ENCODE peak calls at places on chromosomes 2 and 18, in four cellular contexts. One of them, this sample, is unnamed. For H3K27me3 and H3K4me1, the result is how much of the 10 kb centered on the place peaks cover.

GRCh38 chr2:23697676-23698075 is 229.2 kb downstream of the ATAD2B start:
- DNase-seq in lung: no peak
- DNase-seq in CD8-positive, alpha-beta memory T cell: no peak
- DNase-seq in fibroblast of lung: peak
- DNase-seq in this sample: no peak

GRCh38 chr2:2845267-2845666 is 514.2 kb upstream of the MYT1L start:
- DNase-seq in lung: no peak
- DNase-seq in CD8-positive, alpha-beta memory T cell: no peak
- DNase-seq in fibroblast of lung: no peak
- DNase-seq in this sample: no peak

GRCh38 chr2:138572318-138572717 is 70.7 kb downstream of the SPOPL start:
- DNase-seq in lung: no peak
- DNase-seq in CD8-positive, alpha-beta memory T cell: no peak
- DNase-seq in fibroblast of lung: peak
- DNase-seq in this sample: no peak

GRCh38 chr2:113182471-113183260 is 8.9 kb downstream of the PSD4 start:
- DNase-seq in lung: no peak
- DNase-seq in CD8-positive, alpha-beta memory T cell: no peak
- DNase-seq in fibroblast of lung: no peak
- DNase-seq in this sample: no peak

GRCh38 chr2:100606740-100607343 is 44.0 kb downstream of the PDCL3 start:
- DNase-seq in lung: no peak
- DNase-seq in CD8-positive, alpha-beta memory T cell: peak
- DNase-seq in fibroblast of lung: peak
- DNase-seq in this sample: peak

GRCh38 chr2:42964444-42965081 is 172.2 kb upstream of the HAAO start:
- DNase-seq in lung: peak
- DNase-seq in CD8-positive, alpha-beta memory T cell: no peak
- DNase-seq in fibroblast of lung: peak
- DNase-seq in this sample: no peak

GRCh38 chr2:7427293-7428060 is 510.3 kb downstream of the RNF144A start:
- DNase-seq in lung: no peak
- DNase-seq in CD8-positive, alpha-beta memory T cell: no peak
- DNase-seq in fibroblast of lung: peak
- DNase-seq in this sample: peak

GRCh38 chr2:221494556-221494955 is 77.5 kb downstream of the EPHA4 start:
- DNase-seq in lung: no peak
- DNase-seq in CD8-positive, alpha-beta memory T cell: no peak
- DNase-seq in fibroblast of lung: no peak
- DNase-seq in this sample: no peak

GRCh38 chr2:223954401-223954800 is 2.9 kb upstream of the MRPL44 start:
- DNase-seq in lung: no peak
- DNase-seq in CD8-positive, alpha-beta memory T cell: no peak
- DNase-seq in fibroblast of lung: peak
- DNase-seq in this sample: no peak

GRCh38 chr2:75202359-75202758 is 3.0 kb upstream of the TACR1 start:
- DNase-seq in lung: no peak
- DNase-seq in CD8-positive, alpha-beta memory T cell: no peak
- DNase-seq in fibroblast of lung: no peak
- DNase-seq in this sample: no peak

GRCh38 chr2:148989882-148990493 is 48.5 kb upstream of the LYPD6B start:
- DNase-seq in lung: peak
- DNase-seq in CD8-positive, alpha-beta memory T cell: peak
- DNase-seq in fibroblast of lung: peak
- DNase-seq in this sample: peak

GRCh38 chr2:52391576-52391975 is 1359.6 kb upstream of the NRXN1 start:
- DNase-seq in lung: no peak
- DNase-seq in CD8-positive, alpha-beta memory T cell: no peak
- DNase-seq in fibroblast of lung: no peak
- DNase-seq in this sample: no peak

GRCh38 chr2:153872311-153873061 is 764 bp downstream of the GALNT13 start:
- DNase-seq in lung: no peak
- DNase-seq in CD8-positive, alpha-beta memory T cell: no peak
- DNase-seq in fibroblast of lung: no peak
- DNase-seq in this sample: no peak

GRCh38 chr2:240339411-240340360 is 95.8 kb upstream of the GPC1 start:
- DNase-seq in lung: no peak
- DNase-seq in CD8-positive, alpha-beta memory T cell: no peak
- DNase-seq in fibroblast of lung: no peak
- DNase-seq in this sample: no peak

GRCh38 chr18:10205136-10205535 is 249.3 kb upstream of the APCDD1 start:
- DNase-seq in lung: peak
- DNase-seq in CD8-positive, alpha-beta memory T cell: no peak
- DNase-seq in fibroblast of lung: no peak
- DNase-seq in this sample: no peak

GRCh38 chr2:101307950-101308431 is 510 bp downstream of the RNF149 start:
- DNase-seq in lung: no peak
- DNase-seq in CD8-positive, alpha-beta memory T cell: no peak
- DNase-seq in fibroblast of lung: peak
- DNase-seq in this sample: no peak

GRCh38 chr2:88170472-88170892 is 336 bp downstream of the THNSL2 start:
- DNase-seq in lung: no peak
- DNase-seq in CD8-positive, alpha-beta memory T cell: no peak
- DNase-seq in fibroblast of lung: peak
- DNase-seq in this sample: no peak

GRCh38 chr2:86435531-86435930 is 5.6 kb upstream of the KDM3A start:
- DNase-seq in lung: no peak
- DNase-seq in CD8-positive, alpha-beta memory T cell: no peak
- DNase-seq in fibroblast of lung: no peak
- DNase-seq in this sample: no peak
- H3K27me3 ChIP-seq in lung: under half
- H3K27me3 ChIP-seq in CD8-positive, alpha-beta memory T cell: under half
- H3K27me3 ChIP-seq in fibroblast of lung: under half
- H3K27me3 ChIP-seq in this sample: under half

GRCh38 chr18:13541621-13542519 is 184.5 kb downstream of the FAM210A start:
- DNase-seq in lung: no peak
- DNase-seq in CD8-positive, alpha-beta memory T cell: no peak
- DNase-seq in fibroblast of lung: no peak
- DNase-seq in this sample: no peak
- H3K4me1 ChIP-seq in lung: under half
- H3K4me1 ChIP-seq in CD8-positive, alpha-beta memory T cell: under half
- H3K4me1 ChIP-seq in fibroblast of lung: under half
- H3K4me1 ChIP-seq in this sample: under half

GRCh38 chr2:8677646-8678592 is 3.9 kb upstream of the ID2 start:
- DNase-seq in lung: peak
- DNase-seq in CD8-positive, alpha-beta memory T cell: peak
- DNase-seq in fibroblast of lung: peak
- DNase-seq in this sample: peak

GRCh38 chr2:8676915-8677645 is 4.8 kb upstream of the ID2 start:
- DNase-seq in lung: no peak
- DNase-seq in CD8-positive, alpha-beta memory T cell: no peak
- DNase-seq in fibroblast of lung: peak
- DNase-seq in this sample: no peak

GRCh38 chr2:8675543-8675942 is 6.3 kb upstream of the ID2 start:
- DNase-seq in lung: no peak
- DNase-seq in CD8-positive, alpha-beta memory T cell: no peak
- DNase-seq in fibroblast of lung: no peak
- DNase-seq in this sample: no peak

GRCh38 chr2:8674420-8675009 is 7.3 kb upstream of the ID2 start:
- DNase-seq in lung: no peak
- DNase-seq in CD8-positive, alpha-beta memory T cell: no peak
- DNase-seq in fibroblast of lung: peak
- DNase-seq in this sample: no peak

DNA sequence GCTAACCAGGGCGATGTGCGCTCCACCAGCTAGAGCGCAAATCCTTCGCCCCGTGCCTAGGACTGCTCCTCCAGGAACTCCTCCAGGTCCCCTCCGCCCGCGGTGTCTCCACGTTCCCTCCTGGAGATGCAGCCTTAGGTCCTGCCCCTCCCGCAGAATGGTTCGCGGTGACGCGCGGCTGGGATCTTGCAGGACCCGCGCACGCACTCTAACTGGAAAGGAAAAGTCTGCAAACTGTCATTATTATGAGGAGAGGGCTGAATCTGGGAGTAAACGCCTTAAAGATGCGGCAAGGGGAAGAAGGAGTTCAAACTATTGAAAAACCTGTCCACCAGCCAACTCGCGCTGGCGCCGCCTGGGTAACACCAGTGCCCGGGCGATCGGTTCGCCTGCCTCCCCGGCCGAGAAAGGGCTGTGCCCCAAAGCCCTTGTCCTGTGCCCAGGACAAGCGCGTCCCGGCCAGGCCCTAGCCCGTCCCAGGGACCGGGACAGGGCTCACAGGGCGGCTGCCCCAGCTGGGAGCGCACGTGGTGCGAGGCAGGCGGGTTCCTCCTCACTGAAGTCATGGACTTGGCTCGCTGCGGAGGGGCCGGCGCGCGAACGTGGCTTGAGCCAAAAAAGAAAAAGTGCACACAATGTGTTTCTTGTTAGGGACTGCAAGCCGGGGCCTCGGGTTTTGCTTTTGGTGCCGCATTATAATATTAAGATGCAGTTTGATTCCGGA is 5.5 kb upstream of the ID2 start:
- DNase-seq in lung: peak
- DNase-seq in CD8-positive, alpha-beta memory T cell: no peak
- DNase-seq in fibroblast of lung: peak
- DNase-seq in this sample: no peak
- H3K4me3 ChIP-seq in lung: no peak
- H3K4me3 ChIP-seq in CD8-positive, alpha-beta memory T cell: no peak
- H3K4me3 ChIP-seq in fibroblast of lung: no peak
- H3K4me3 ChIP-seq in this sample: no peak

DNA sequence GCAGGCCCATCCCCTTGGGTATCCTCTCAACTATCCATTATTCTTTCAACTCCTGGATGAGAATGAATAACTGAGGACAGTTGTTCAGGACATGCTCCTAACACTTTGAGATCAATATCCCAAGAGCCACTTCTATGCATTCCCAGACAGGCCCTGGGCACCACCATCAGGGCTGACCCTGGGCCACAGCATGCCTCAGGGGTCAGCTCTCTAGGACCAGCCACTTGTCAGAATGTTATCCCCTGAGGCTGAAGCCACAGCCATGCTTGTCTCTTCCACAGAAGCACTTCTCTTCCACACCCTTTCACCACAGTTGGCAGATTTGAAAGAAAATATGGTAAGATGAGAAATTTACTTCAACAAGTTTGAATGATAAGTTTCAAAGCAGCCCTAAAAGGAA is 28.7 kb downstream of the SLC14A1 start:
- DNase-seq in lung: no peak
- DNase-seq in CD8-positive, alpha-beta memory T cell: no peak
- DNase-seq in fibroblast of lung: no peak
- DNase-seq in this sample: no peak
- H3K27me3 ChIP-seq in lung: under half
- H3K27me3 ChIP-seq in CD8-positive, alpha-beta memory T cell: under half
- H3K27me3 ChIP-seq in fibroblast of lung: under half
- H3K27me3 ChIP-seq in this sample: under half

GRCh38 chr2:128298286-128298685 is 20.4 kb downstream of the HS6ST1 start:
- DNase-seq in lung: no peak
- DNase-seq in CD8-positive, alpha-beta memory T cell: no peak
- DNase-seq in fibroblast of lung: no peak
- DNase-seq in this sample: no peak

GRCh38 chr2:128299628-128300027 is 19.0 kb downstream of the HS6ST1 start:
- DNase-seq in lung: no peak
- DNase-seq in CD8-positive, alpha-beta memory T cell: no peak
- DNase-seq in fibroblast of lung: no peak
- DNase-seq in this sample: peak

GRCh38 chr2:128300621-128301020 is 18.0 kb downstream of the HS6ST1 start:
- DNase-seq in lung: no peak
- DNase-seq in CD8-positive, alpha-beta memory T cell: no peak
- DNase-seq in fibroblast of lung: no peak
- DNase-seq in this sample: no peak

GRCh38 chr2:128300151-128300550 is 18.5 kb downstream of the HS6ST1 start:
- DNase-seq in lung: no peak
- DNase-seq in CD8-positive, alpha-beta memory T cell: no peak
- DNase-seq in fibroblast of lung: no peak
- DNase-seq in this sample: no peak

GRCh38 chr2:128298846-128299507 is 19.7 kb downstream of the HS6ST1 start:
- DNase-seq in lung: no peak
- DNase-seq in CD8-positive, alpha-beta memory T cell: no peak
- DNase-seq in fibroblast of lung: no peak
- DNase-seq in this sample: peak
- H3K4me1 ChIP-seq in lung: under half
- H3K4me1 ChIP-seq in CD8-positive, alpha-beta memory T cell: under half
- H3K4me1 ChIP-seq in fibroblast of lung: under half
- H3K4me1 ChIP-seq in this sample: under half

GRCh38 chr2:70124983-70125480 is 37.8 kb downstream of the PCBP1 start:
- DNase-seq in lung: peak
- DNase-seq in CD8-positive, alpha-beta memory T cell: peak
- DNase-seq in fibroblast of lung: peak
- DNase-seq in this sample: no peak

GRCh38 chr2:70121627-70122372 is 34.5 kb downstream of the PCBP1 start:
- DNase-seq in lung: no peak
- DNase-seq in CD8-positive, alpha-beta memory T cell: no peak
- DNase-seq in fibroblast of lung: no peak
- DNase-seq in this sample: no peak

GRCh38 chr2:70122470-70122869 is 35.2 kb downstream of the PCBP1 start:
- DNase-seq in lung: no peak
- DNase-seq in CD8-positive, alpha-beta memory T cell: no peak
- DNase-seq in fibroblast of lung: no peak
- DNase-seq in this sample: no peak

GRCh38 chr2:70123829-70124117 is 36.5 kb downstream of the PCBP1 start:
- DNase-seq in lung: no peak
- DNase-seq in CD8-positive, alpha-beta memory T cell: no peak
- DNase-seq in fibroblast of lung: no peak
- DNase-seq in this sample: no peak

GRCh38 chr2:70123051-70123828 is 36.0 kb downstream of the PCBP1 start:
- DNase-seq in lung: peak
- DNase-seq in CD8-positive, alpha-beta memory T cell: no peak
- DNase-seq in fibroblast of lung: peak
- DNase-seq in this sample: no peak
- H3K4me3 ChIP-seq in lung: no peak
- H3K4me3 ChIP-seq in CD8-positive, alpha-beta memory T cell: peak
- H3K4me3 ChIP-seq in fibroblast of lung: no peak
- H3K4me3 ChIP-seq in this sample: peak

GRCh38 chr2:200353873-200354272 is 47.4 kb downstream of the SPATS2L start:
- DNase-seq in lung: no peak
- DNase-seq in CD8-positive, alpha-beta memory T cell: no peak
- DNase-seq in fibroblast of lung: no peak
- DNase-seq in this sample: no peak
- H3K27me3 ChIP-seq in lung: under half
- H3K27me3 ChIP-seq in CD8-positive, alpha-beta memory T cell: under half
- H3K27me3 ChIP-seq in fibroblast of lung: under half
- H3K27me3 ChIP-seq in this sample: under half